ENCODE peak calls at places on chromosomes 5 and 9, in four cellular contexts. C is PC-3, M is neural progenitor cell, E is fibroblast of lung. Q is an unnamed sample. For H3K36me3, the result is how much of the 10 kb centered on the place peaks cover.

GRCh38 chr9:101264727-101265126 is 120.1 kb downstream of the BAAT start:
- DNase-seq in E (no peak), M (no peak), C (no peak), Q (no peak)

GRCh38 chr9:121770415-121771273 is 119.2 kb downstream of the DAB2IP start:
- DNase-seq in C (no peak), E (peak), M (no peak), Q (no peak)

GRCh38 chr5:179143446-179143845 is 83.3 kb downstream of the ZNF354C start:
- DNase-seq in C (no peak), M (peak), E (peak), Q (no peak)

GRCh38 chr9:113590991-113591898 is 127.7 kb downstream of the RGS3 start:
- DNase-seq in M (peak), C (peak), E (peak), Q (peak)

GRCh38 chr5:1057485-1057825 is 48.9 kb downstream of the NKD2 start:
- DNase-seq in E (no peak), M (no peak), C (no peak), Q (no peak)

GRCh38 chr5:6000867-6001266 is 377.5 kb downstream of the MED10 start:
- DNase-seq in M (peak), C (no peak), E (no peak), Q (no peak)

GRCh38 chr5:143964919-143965318 is 153.0 kb downstream of the HMHB1 start:
- DNase-seq in E (peak), M (no peak), C (peak), Q (no peak)

GRCh38 chr5:68409259-68409658 is 193.7 kb downstream of the PIK3R1 start:
- DNase-seq in M (no peak), C (peak), E (peak), Q (peak)

GRCh38 chr5:172731286-172732073 is 39.5 kb downstream of the DUSP1 start:
- DNase-seq in E (peak), M (no peak), C (peak), Q (peak)

GRCh38 chr5:149561848-149562247 is 10.6 kb upstream of the CSNK1A1 start:
- DNase-seq in M (no peak), C (peak), E (peak), Q (peak)

GRCh38 chr5:168793844-168794837 is 215.0 kb upstream of the PANK3 start:
- DNase-seq in C (no peak), E (peak), M (no peak), Q (peak)

GRCh38 chr5:174872271-174872670 is 147.9 kb downstream of the MSX2 start:
- DNase-seq in M (no peak), C (no peak), E (peak), Q (no peak)

GRCh38 chr9:127049044-127049443 is 73.4 kb downstream of the ANGPTL2 start:
- DNase-seq in M (no peak), C (peak), E (peak), Q (peak)

GRCh38 chr9:91376239-91376638 is 14.5 kb upstream of the AUH start:
- DNase-seq in M (no peak), C (no peak), E (peak), Q (no peak)

GRCh38 chr5:124212949-124213348 is 533.5 kb downstream of the ZNF608 start:
- DNase-seq in E (no peak), C (no peak), M (no peak), Q (no peak)

GRCh38 chr5:107487056-107487461 is 183.7 kb downstream of the EFNA5 start:
- DNase-seq in E (no peak), C (no peak), M (no peak), Q (no peak)

GRCh38 chr5:176619569-176620332 is 9.8 kb upstream of the GPRIN1 start:
- DNase-seq in E (no peak), M (no peak), C (no peak), Q (no peak)

GRCh38 chr9:124008307-124008854 is 3.2 kb upstream of the LHX2 start:
- DNase-seq in E (no peak), M (peak), C (peak), Q (no peak)

GRCh38 chr5:71586052-71586940 is 844 bp upstream of the MCCC2 start:
- DNase-seq in E (peak), C (no peak), M (no peak), Q (peak)

GRCh38 chr9:123044556-123044955 is 11.1 kb downstream of the GPR21 start:
- DNase-seq in C (no peak), E (peak), M (no peak), Q (peak)

GRCh38 chr5:159395202-159395601 is 64.9 kb upstream of the IL12B start:
- DNase-seq in C (no peak), M (no peak), E (no peak), Q (no peak)

GRCh38 chr5:2658421-2658820 is 93.1 kb downstream of the IRX2 start:
- DNase-seq in E (peak), C (no peak), M (no peak), Q (peak)

GRCh38 chr5:143820451-143820850 is 8.5 kb downstream of the HMHB1 start:
- DNase-seq in E (no peak), M (no peak), C (no peak), Q (no peak)

GRCh38 chr5:167688331-167688730 is 603.1 kb upstream of the WWC1 start:
- DNase-seq in C (no peak), E (no peak), M (no peak), Q (no peak)

GRCh38 chr5:114928644-114929462 is 240.9 kb downstream of the TRIM36 start:
- DNase-seq in E (no peak), M (no peak), C (no peak), Q (no peak)

GRCh38 chr9:94922098-94922607 is 195.7 kb downstream of the AOPEP start:
- DNase-seq in E (peak), M (no peak), C (peak), Q (peak)

GRCh38 chr9:93244101-93244500 is 60.2 kb downstream of the WNK2 start:
- DNase-seq in E (no peak), C (no peak), M (no peak), Q (no peak)
- H2AFZ ChIP-seq in E (no peak), C (no peak), M (no peak), Q (no peak)

GRCh38 chr9:137745541-137745991 is 126.8 kb downstream of the EHMT1 start:
- DNase-seq in M (no peak), C (peak), E (peak), Q (peak)
- H3K9ac ChIP-seq in M (no peak), C (no peak), E (no peak), Q (no peak)

GRCh38 chr9:78866228-78867132 is 569.6 kb downstream of the PSAT1 start:
- DNase-seq in C (peak), M (no peak), E (peak), Q (peak)
- H3K36me3 ChIP-seq in C (under half), M (under half), E (under half), Q (under half)

GRCh38 chr5:33282157-33282556 is 158.6 kb upstream of the TARS1 start:
- DNase-seq in M (no peak), E (no peak), C (no peak), Q (no peak)
- H2AFZ ChIP-seq in M (no peak), E (no peak), C (peak), Q (no peak)

DNA sequence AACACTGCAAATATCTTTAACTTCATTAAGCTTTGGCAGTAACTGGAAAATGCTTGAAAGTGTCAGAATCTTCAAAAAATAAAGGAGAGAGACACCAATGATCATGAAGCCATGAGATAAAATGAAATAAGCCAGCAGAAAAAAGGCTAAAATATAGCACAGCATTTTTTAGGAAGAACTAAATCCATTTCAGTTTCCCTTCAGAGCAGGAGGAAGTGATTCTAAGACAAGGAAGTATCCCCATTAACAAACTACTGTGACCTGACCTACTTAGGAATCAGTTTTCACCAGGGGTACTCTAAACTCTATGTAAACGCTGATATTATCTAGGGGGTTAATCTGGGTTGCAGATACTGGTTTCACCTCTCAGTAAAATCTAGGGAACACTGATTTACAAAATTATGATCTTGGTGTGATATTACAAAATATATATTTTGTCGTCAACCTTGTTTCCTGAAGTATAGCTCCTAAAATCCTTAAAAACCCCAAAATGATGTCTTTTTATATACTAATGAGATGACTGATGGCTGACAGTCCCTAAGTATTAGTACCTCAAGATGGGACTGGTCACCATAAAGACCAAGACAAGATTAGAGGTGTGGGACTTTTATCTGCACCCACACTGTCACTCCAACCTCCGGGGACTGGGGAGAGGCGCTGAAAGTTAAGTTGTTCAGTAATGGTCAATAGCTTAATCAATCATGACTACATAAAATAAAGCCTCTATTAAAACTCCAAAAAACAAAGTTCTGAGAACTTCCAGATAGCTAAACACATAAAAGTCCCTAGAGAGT is 2.9 kb upstream of the FNBP1 start:
- DNase-seq in E (no peak), C (no peak), M (no peak), Q (no peak)
- H3K9ac ChIP-seq in E (no peak), C (no peak), M (no peak), Q (no peak)

DNA sequence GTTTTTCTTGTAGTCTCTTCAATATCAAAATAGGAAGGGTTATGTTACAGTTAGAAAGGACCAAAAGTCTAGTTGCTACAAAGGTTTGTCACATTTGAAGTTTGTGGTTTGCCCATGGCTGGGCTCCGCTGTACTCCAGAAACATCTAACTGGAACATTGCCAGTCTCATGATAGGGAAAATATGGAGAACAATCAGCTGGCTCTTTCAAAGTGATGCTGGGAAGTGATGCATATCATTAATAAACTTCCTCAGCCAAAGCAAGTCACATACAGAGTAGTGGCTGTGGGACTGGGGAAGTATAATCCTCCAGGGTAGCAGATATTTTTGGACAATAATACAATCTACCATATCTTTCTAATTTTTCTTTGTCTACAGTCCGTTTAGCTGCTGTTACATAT is 8.8 kb downstream of the BTF3 start:
- DNase-seq in C (no peak), E (peak), M (no peak), Q (no peak)
- H3K36me3 ChIP-seq in C (under half), E (under half), M (under half), Q (under half)

GRCh38 chr9:87160148-87161107 is 213.1 kb upstream of the GAS1 start:
- DNase-seq in C (no peak), M (no peak), E (no peak), Q (no peak)
- H2AFZ ChIP-seq in C (no peak), M (no peak), E (no peak), Q (no peak)

DNA sequence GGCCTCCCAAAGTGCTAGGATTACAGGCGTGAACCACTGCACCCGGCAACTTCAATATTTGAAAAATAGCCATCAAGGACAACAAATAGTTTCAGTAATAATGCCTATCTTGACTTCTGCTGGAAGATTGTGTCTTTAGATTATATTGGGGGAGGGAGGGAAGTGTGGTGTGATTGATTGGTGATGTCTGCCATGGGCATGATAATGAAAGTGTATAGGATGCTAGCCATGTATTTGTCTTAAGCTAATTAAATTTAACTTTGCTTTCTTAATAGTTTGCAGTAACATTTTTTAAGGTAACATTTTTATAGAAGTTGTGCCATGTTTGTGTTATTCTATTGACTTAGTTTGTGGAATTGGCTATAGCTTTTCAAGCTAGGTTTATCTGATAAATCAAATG is 4.6 kb downstream of the JMY start:
- DNase-seq in M (no peak), E (no peak), C (no peak), Q (no peak)
- H3K9ac ChIP-seq in M (no peak), E (no peak), C (no peak), Q (no peak)

Q was measured in mammary epithelial cell.